ENCODE peak calls at places on chromosomes 16 and 17, in seven cellular contexts. F, K, A, O, W, X and R are unnamed samples.

GRCh38 chr16:89341697-89342694 is 124.5 kb downstream of the ZNF778 start:
- DNase-seq in F (no peak), X (no peak), A (no peak), O (no peak), W (no peak), K (no peak), R (no peak)

GRCh38 chr16:648071-648785 is 937 bp upstream of the WDR90 start:
- DNase-seq in F (peak; percentile 89), X (no peak), A (peak; percentile 77), K (no peak), O (no peak), W (peak; percentile 57), R (no peak)

GRCh38 chr16:8847623-8848022 is 21.2 kb downstream of the CARHSP1 start:
- DNase-seq in W (no peak), X (no peak), K (no peak), F (peak; percentile 19), O (no peak), A (no peak), R (no peak)

GRCh38 chr17:73960469-73960868 is 243.0 kb upstream of the RPL38 start:
- DNase-seq in A (no peak), O (no peak), W (no peak), X (no peak), F (no peak), K (no peak), R (no peak)

GRCh38 chr16:67055712-67056487 is 27.0 kb downstream of the CBFB start:
- DNase-seq in F (peak; percentile 21), O (no peak), K (peak; percentile 17), W (peak; percentile 29), A (no peak), X (no peak), R (no peak)

GRCh38 chr17:1648582-1649115 is 1.0 kb downstream of the RILP start:
- DNase-seq in X (peak; percentile 89), K (peak; percentile 93), A (peak; percentile 96), F (peak; percentile 100), O (peak; percentile 58), W (peak; percentile 83), R (peak; percentile 67)

GRCh38 chr16:72291121-72291520 is 119.2 kb upstream of the PMFBP1 start:
- DNase-seq in K (no peak), O (no peak), A (no peak), W (no peak), F (no peak), X (peak; percentile 44), R (no peak)

GRCh38 chr16:65281636-65282035 is 159.8 kb upstream of the CDH11 start:
- DNase-seq in F (no peak), A (no peak), K (no peak), X (no peak), O (no peak), W (no peak), R (no peak)

GRCh38 chr17:73291260-73291801 is 20.5 kb downstream of the CDC42EP4 start:
- DNase-seq in F (no peak), K (peak; percentile 79), X (peak; percentile 79), W (no peak), A (no peak), O (peak; percentile 70), R (no peak)

GRCh38 chr17:57515662-57516211 is 229.4 kb downstream of the CCDC182 start:
- DNase-seq in O (no peak), X (no peak), A (no peak), W (no peak), F (no peak), K (no peak), R (no peak)

GRCh38 chr17:48907713-48908046 is 527 bp upstream of the UBE2Z start:
- DNase-seq in W (no peak), K (no peak), F (no peak), A (no peak), X (no peak), O (no peak), R (no peak)

GRCh38 chr16:16933861-16934260 is 536.9 kb downstream of the XYLT1 start:
- DNase-seq in K (no peak), O (no peak), F (no peak), W (no peak), X (no peak), A (peak; percentile 59), R (no peak)

GRCh38 chr16:57677622-57678369 is 9.7 kb downstream of the ADGRG3 start:
- DNase-seq in X (no peak), W (peak; percentile 59), A (no peak), K (no peak), O (no peak), F (no peak), R (peak; percentile 56)

GRCh38 chr17:42027961-42028790 is 8.3 kb downstream of the NKIRAS2 start:
- DNase-seq in O (no peak), A (peak; percentile 77), F (no peak), K (peak; percentile 50), W (peak; percentile 79), X (peak; percentile 39), R (no peak)

GRCh38 chr16:35365675-35366074 is 1906.3 kb downstream of the TP53TG3F start:
- DNase-seq in X (no peak), F (no peak), A (no peak), O (no peak), W (no peak), K (no peak), R (no peak)

GRCh38 chr17:82957961-82958491 is 118.2 kb upstream of the ZNF750 start:
- DNase-seq in F (no peak), X (no peak), A (no peak), K (no peak), W (no peak), O (no peak), R (no peak)

GRCh38 chr17:43909537-43910231 is 2.3 kb upstream of the MPP2 start:
- DNase-seq in A (no peak), K (no peak), W (no peak), F (no peak), X (no peak), O (no peak), R (no peak)

GRCh38 chr17:68294617-68295016 is 3.3 kb downstream of the ARSG start:
- DNase-seq in W (no peak), F (no peak), K (no peak), A (no peak), X (no peak), O (no peak), R (no peak)

GRCh38 chr17:45334701-45335677 is 18.2 kb upstream of the MAP3K14 start:
- DNase-seq in K (no peak), W (no peak), A (no peak), X (no peak), F (no peak), O (no peak), R (no peak)

GRCh38 chr17:27760069-27760885 is 40.1 kb downstream of the NOS2 start:
- DNase-seq in W (peak; percentile 32), O (no peak), K (peak; percentile 69), X (peak; percentile 24), A (peak; percentile 96), F (peak; percentile 77), R (peak; percentile 64)

GRCh38 chr17:77451271-77451893 is 310.6 kb downstream of the SEC14L1 start:
- DNase-seq in W (peak; percentile 96), X (no peak), F (peak; percentile 93), K (peak; percentile 84), O (no peak), A (peak; percentile 88), R (no peak)

DNA sequence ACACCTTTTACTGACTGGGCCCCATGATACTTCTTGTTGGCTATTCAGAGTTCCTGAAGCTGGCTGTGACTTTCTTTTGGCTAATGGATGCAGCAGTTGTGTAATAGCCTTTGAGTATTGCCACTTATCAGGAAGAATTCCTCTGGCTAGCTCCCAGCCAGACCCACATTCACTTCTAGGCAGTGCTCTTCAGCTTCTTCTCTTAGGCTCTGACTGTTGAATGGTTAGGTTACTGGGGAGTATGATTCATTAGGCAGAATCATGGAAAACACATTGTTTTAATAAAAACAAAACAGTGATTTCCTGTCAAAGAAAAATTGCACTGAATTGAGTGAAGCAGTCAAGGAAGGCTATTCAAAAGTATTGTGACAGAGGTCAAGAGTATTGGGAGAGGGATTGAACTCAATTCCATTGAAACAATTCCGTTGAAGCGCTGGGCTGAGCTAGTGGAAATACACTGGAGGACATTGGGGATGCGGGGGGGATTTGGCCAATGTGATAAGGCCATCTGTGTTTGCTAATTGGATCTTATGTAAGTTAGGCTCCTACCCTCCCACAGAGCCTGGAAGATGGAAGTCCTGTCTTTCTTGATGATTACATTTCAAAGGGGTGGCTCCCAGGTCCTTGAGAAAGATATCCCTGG is 68.0 kb downstream of the CNTNAP4 start:
- DNase-seq in F (no peak), K (no peak), W (no peak), X (no peak), O (no peak), A (no peak), R (no peak)
- TF ChIP-seq JUND in F (no peak), K (no peak), W (no peak), X (no peak), O (no peak), A (no peak), R (no peak)

GRCh38 chr16:14510581-14510938 is 119.5 kb downstream of the PARN start:
- DNase-seq in W (no peak), K (no peak), O (no peak), F (no peak), X (no peak), A (no peak), R (no peak)
- TF ChIP-seq JUND in W (no peak), K (no peak), O (no peak), F (no peak), X (no peak), A (no peak), R (no peak)

DNA sequence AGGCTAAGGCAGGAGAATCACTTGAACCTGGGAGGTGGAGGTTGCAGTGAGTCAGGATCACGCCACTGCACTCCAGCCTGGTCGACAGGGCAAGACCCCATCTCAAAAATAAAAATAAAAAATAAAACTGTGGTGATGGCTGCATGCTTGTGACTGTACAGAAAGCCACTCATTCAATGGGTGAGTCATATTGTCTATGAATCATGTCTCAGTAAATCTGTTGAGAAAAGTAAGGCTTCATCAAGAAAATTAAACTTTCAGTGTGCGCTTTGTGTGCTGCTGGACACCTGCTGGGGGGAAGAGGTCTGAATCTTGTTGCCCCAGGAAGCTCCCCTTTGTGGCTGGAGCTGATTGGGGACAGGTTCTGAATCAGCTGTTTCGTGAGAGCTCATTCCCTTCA is 11.3 kb downstream of the NUBP1 start:
- DNase-seq in X (no peak), K (no peak), A (no peak), W (no peak), O (no peak), F (no peak), R (no peak)
- TF ChIP-seq JUND in X (peak; percentile 71), K (no peak), A (no peak), W (no peak), O (no peak), F (peak; percentile 81), R (no peak)

DNA sequence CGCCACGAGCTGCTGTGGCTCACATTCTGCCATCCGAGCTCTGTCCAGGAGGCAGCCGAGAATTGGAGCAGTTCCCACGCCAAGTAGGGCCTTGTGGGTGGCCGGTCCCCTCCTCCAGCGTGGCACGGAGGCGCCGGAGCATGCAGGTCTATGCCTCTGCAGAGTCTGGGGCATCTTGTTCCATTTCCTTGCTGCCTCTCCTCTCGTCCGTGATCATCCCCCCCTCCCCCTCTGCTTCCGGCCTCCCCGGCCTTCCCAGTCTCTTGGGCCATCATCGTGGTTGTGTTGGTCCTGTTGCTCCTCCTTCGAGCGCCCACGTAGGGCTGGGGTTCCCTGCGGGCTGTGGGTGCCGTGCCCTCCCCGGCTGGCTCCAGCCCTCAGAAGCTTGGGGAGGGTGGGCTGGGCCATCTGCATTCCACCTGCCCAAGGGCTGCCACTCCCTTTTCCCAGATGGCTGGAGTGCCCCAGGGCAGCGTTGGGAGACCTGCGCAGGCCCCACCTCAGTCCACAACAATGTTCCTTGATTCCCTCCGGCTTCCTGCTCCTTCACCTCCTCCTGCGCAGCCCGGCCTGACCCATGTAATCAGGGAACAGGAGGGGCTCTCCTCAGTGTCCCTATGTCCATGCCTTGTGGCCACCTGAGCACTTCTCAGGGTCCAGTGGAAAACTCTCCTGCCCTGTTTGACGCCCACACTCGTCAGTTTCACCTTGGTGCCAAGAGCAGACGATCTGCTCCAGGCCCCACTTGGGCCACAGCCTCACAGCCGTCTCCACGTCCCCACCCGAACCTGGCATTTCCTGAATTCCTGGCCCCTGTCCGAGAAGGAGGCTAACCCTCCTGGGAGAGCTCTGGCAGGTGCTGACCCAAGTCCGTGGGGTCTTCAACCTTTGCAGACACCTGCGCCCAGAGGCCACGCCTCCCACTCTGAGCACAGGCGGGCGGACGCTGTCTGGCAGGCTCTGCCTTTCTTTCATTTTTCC is 37.1 kb downstream of the BAIAP2 start:
- DNase-seq in A (no peak), K (no peak), W (no peak), F (no peak), X (no peak), O (no peak), R (no peak)
- TF ChIP-seq JUND in A (no peak), K (no peak), W (no peak), F (no peak), X (no peak), O (no peak), R (no peak)